ENCODE peak calls at places on chromosomes 6 and 20, in seven cellular contexts. U is gastrocnemius medialis; X is endothelial cell of umbilical vein; W is naive thymus-derived CD4-positive, alpha-beta T cell; C is lower lobe of right lung; Y is PC-9; E is mesenchymal stem cell. L is an unnamed sample. For H3K36me3, the result is how much of the 10 kb centered on the place peaks cover.

GRCh38 chr6:3023663-3024483 is 24.2 kb downstream of the NQO2 start:
- DNase-seq in U (peak), X (peak), W (peak), C (peak), Y (peak), E (peak), L (peak)

GRCh38 chr6:4401408-4402367 is 266.3 kb upstream of the ECI2 start:
- DNase-seq in U (peak), X (peak), W (no peak), C (no peak), Y (no peak), E (no peak), L (no peak)

GRCh38 chr6:89313006-89313405 is 2.1 kb downstream of the GABRR2 start:
- DNase-seq in U (peak), X (peak), W (no peak), C (no peak), Y (no peak), E (peak), L (no peak)

GRCh38 chr6:62808575-62809293 is 402.5 kb upstream of the FKBP1C start:
- DNase-seq in U (no peak), X (no peak), W (no peak), C (no peak), Y (no peak), E (no peak), L (no peak)

GRCh38 chr6:80165819-80166218 is 59.3 kb downstream of the BCKDHB start:
- DNase-seq in U (no peak), X (no peak), W (no peak), C (no peak), Y (no peak), E (no peak), L (no peak)

GRCh38 chr6:116329156-116329555 is 41.6 kb upstream of the DSE start:
- DNase-seq in U (no peak), X (no peak), W (no peak), C (no peak), Y (no peak), E (peak), L (no peak)

GRCh38 chr6:142946181-142946923 is 1.4 kb upstream of the HIVEP2 start:
- DNase-seq in U (peak), X (peak), W (peak), C (peak), Y (peak), E (peak), L (peak)

GRCh38 chr6:111215134-111215533 is 127.8 kb downstream of the SLC16A10 start:
- DNase-seq in U (no peak), X (no peak), W (no peak), C (no peak), Y (no peak), E (no peak), L (no peak)

GRCh38 chr6:3456794-3457709 is at the start of gene SLC22A23:
- DNase-seq in U (peak), X (peak), W (peak), C (peak), Y (peak), E (no peak), L (peak)

GRCh38 chr6:16683524-16684194 is 77.6 kb downstream of the ATXN1 start:
- DNase-seq in U (peak), X (peak), W (no peak), C (no peak), Y (peak), E (peak), L (no peak)

GRCh38 chr6:149233056-149233715 is 84.3 kb upstream of the TAB2 start:
- DNase-seq in U (no peak), X (peak), W (peak), C (no peak), Y (peak), E (peak), L (peak)

GRCh38 chr6:122081921-122082320 is 317.5 kb upstream of the HSF2 start:
- DNase-seq in U (no peak), X (no peak), W (no peak), C (no peak), Y (peak), E (peak), L (no peak)

GRCh38 chr6:118770112-118770788 is 118.9 kb upstream of the CEP85L start:
- DNase-seq in U (no peak), X (no peak), W (no peak), C (no peak), Y (no peak), E (no peak), L (no peak)

GRCh38 chr6:142698751-142699150 is 246.2 kb downstream of the HIVEP2 start:
- DNase-seq in U (no peak), X (no peak), W (no peak), C (no peak), Y (no peak), E (no peak), L (no peak)

GRCh38 chr20:45303586-45304463 is 2.8 kb upstream of the RBPJL start:
- DNase-seq in U (no peak), X (no peak), W (no peak), C (no peak), Y (no peak), E (no peak), L (no peak)

GRCh38 chr6:109039795-109040194 is 54.9 kb downstream of the SESN1 start:
- DNase-seq in U (no peak), X (no peak), W (no peak), C (no peak), Y (no peak), E (peak), L (no peak)

GRCh38 chr6:56026461-56027180 is 151.2 kb upstream of the BMP5 start:
- DNase-seq in U (no peak), X (peak), W (no peak), C (no peak), Y (peak), E (no peak), L (no peak)

GRCh38 chr6:128456510-128457244 is 63.7 kb downstream of the PTPRK start:
- DNase-seq in U (no peak), X (no peak), W (no peak), C (no peak), Y (no peak), E (no peak), L (no peak)

GRCh38 chr20:63708301-63709148 is 686 bp downstream of the ZGPAT start:
- DNase-seq in U (no peak), X (no peak), W (no peak), C (peak), Y (no peak), E (no peak), L (no peak)
- H3K36me3 ChIP-seq in U (half or more), X (under half), W (under half), C (half or more), Y (under half), E (half or more), L (half or more)

DNA sequence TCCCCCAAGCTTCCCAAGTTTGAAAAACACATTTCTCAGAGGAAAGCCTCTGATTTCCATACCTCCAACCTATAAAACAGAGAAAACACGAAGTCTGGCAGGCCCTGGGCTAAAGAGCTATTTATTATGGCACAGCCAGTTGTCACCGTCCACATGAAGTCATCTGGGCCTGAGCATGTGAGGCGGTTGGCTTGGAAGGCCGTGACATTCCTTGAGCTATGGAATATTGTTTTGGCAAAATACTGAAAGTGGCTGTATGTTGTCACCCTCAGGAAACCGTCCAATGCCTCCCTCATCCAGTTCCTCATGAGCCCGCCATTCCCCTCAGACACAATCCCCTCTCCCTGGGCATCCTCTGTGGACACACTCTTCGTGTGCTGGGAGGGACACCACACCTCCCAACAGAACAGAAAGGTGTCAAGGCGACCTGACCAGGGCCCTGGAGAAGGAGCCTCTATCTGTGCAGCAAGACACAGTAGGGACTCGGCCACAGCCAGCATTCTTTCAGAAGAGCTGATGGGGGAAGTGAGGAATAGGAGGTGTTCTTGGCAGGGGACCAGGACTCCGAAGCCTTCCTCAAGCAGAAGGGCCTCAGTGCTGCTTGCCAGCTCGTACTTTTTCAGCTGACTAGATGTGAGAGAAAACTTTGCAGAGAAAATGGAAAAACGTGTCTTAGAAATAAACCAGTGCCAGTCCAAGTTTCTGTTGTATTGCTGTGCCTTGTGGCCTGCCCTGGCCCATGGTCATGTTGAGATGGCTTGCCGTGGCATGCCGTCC is 120.5 kb downstream of the SOD2 start:
- DNase-seq in U (no peak), X (no peak), W (no peak), C (no peak), Y (no peak), E (no peak), L (no peak)
- H3K4me3 ChIP-seq in U (no peak), X (no peak), W (no peak), C (no peak), Y (no peak), E (no peak), L (no peak)

GRCh38 chr6:36210886-36211595 is 14.5 kb downstream of the BRPF3 start:
- DNase-seq in U (no peak), X (peak), W (no peak), C (no peak), Y (no peak), E (no peak), L (no peak)
- H3K36me3 ChIP-seq in U (half or more), X (under half), W (under half), C (half or more), Y (half or more), E (half or more), L (half or more)

GRCh38 chr6:137811912-137812553 is 55.0 kb upstream of the TNFAIP3 start:
- DNase-seq in U (no peak), X (no peak), W (no peak), C (no peak), Y (no peak), E (no peak), L (no peak)
- H3K4me3 ChIP-seq in U (no peak), X (no peak), W (no peak), C (peak), Y (peak), E (no peak), L (peak)

L was measured in CD4-positive, CD25-positive, alpha-beta regulatory T cell.